ENCODE peak calls at places on chromosomes 16 and 17, in four cellular contexts. Z, L, C and H are unnamed samples.

GRCh38 chr17:30389755-30390300 is 11.1 kb downstream of the CPD start:
- DNase-seq in Z (no peak), L (no peak), C (no peak), H (no peak)

GRCh38 chr16:47229053-47229640 is 85.4 kb upstream of the NETO2 start:
- DNase-seq in Z (no peak), L (no peak), C (no peak), H (peak; percentile 1)

GRCh38 chr17:16870253-16871245 is 101.4 kb downstream of the TNFRSF13B start:
- DNase-seq in Z (no peak), L (no peak), C (no peak), H (no peak)

GRCh38 chr17:1793447-1793806 is 31.6 kb downstream of the SERPINF1 start:
- DNase-seq in Z (no peak), L (no peak), C (no peak), H (no peak)

GRCh38 chr17:82985973-82986372 is 93.4 kb upstream of the METRNL start:
- DNase-seq in Z (no peak), L (peak; percentile 16), C (peak; percentile 78), H (no peak)

GRCh38 chr16:12375341-12375740 is 398.8 kb downstream of the SNX29 start:
- DNase-seq in Z (no peak), L (no peak), C (no peak), H (no peak)

GRCh38 chr16:57029161-57030160 is 40.1 kb downstream of the NLRC5 start:
- DNase-seq in Z (no peak), L (no peak), C (no peak), H (no peak)

GRCh38 chr17:550041-550398 is 164.6 kb downstream of the VPS53 start:
- DNase-seq in Z (no peak), L (no peak), C (no peak), H (no peak)

GRCh38 chr16:8120001-8120400 is 470.3 kb downstream of the TMEM114 start:
- DNase-seq in Z (no peak), L (no peak), C (no peak), H (no peak)

GRCh38 chr17:371583-371982 is 19.0 kb upstream of the RPH3AL start:
- DNase-seq in Z (no peak), L (no peak), C (no peak), H (no peak)

GRCh38 chr16:9578459-9578858 is 487.0 kb downstream of the HAPSTR1 start:
- DNase-seq in Z (no peak), L (no peak), C (no peak), H (no peak)

GRCh38 chr16:81997738-81998137 is 13.5 kb downstream of the SDR42E1 start:
- DNase-seq in Z (no peak), L (no peak), C (no peak), H (no peak)

GRCh38 chr16:86396918-86397317 is 113.4 kb upstream of the FOXF1 start:
- DNase-seq in Z (peak; percentile 38), L (no peak), C (no peak), H (no peak)

GRCh38 chr17:63984651-63985386 is 12.1 kb upstream of the SCN4A start:
- DNase-seq in Z (peak; percentile 80), L (no peak), C (peak; percentile 86), H (peak; percentile 35)

GRCh38 chr16:62741692-62742091 is 705.5 kb upstream of the CDH8 start:
- DNase-seq in Z (no peak), L (no peak), C (no peak), H (no peak)

GRCh38 chr17:38605852-38606645 is at the start of gene SRCIN1:
- DNase-seq in Z (peak; percentile 72), L (peak; percentile 45), C (no peak), H (peak; percentile 58)

GRCh38 chr17:71649986-71650385 is 470.8 kb upstream of the SOX9 start:
- DNase-seq in Z (no peak), L (no peak), C (no peak), H (no peak)

GRCh38 chr17:29111816-29112499 is 68.2 kb downstream of the MYO18A start:
- DNase-seq in Z (peak; percentile 73), L (peak; percentile 68), C (peak; percentile 56), H (peak; percentile 88)

GRCh38 chr17:77875051-77875780 is 83.3 kb upstream of the TNRC6C start:
- DNase-seq in Z (no peak), L (no peak), C (no peak), H (no peak)

GRCh38 chr16:85125570-85126382 is 13.5 kb upstream of the CIBAR2 start:
- DNase-seq in Z (no peak), L (no peak), C (no peak), H (no peak)

GRCh38 chr17:35740997-35741931 is 9.8 kb downstream of the RASL10B start:
- DNase-seq in Z (no peak), L (no peak), C (no peak), H (no peak)

GRCh38 chr17:67016039-67016762 is 28.2 kb upstream of the CACNG1 start:
- DNase-seq in Z (no peak), L (no peak), C (no peak), H (no peak)

GRCh38 chr17:31515226-31515759 is 123.8 kb downstream of the RAB11FIP4 start:
- DNase-seq in Z (no peak), L (no peak), C (no peak), H (no peak)

GRCh38 chr16:50862818-50863672 is 121.2 kb downstream of the CYLD start:
- DNase-seq in Z (no peak), L (no peak), C (no peak), H (no peak)

GRCh38 chr17:58643147-58643546 is 48.7 kb downstream of the TEX14 start:
- DNase-seq in Z (no peak), L (no peak), C (no peak), H (peak; percentile 15)

GRCh38 chr17:81427446-81428120 is 32.3 kb downstream of the BAHCC1 start:
- DNase-seq in Z (peak; percentile 65), L (no peak), C (no peak), H (no peak)